ENCODE peak calls at places on chromosomes 5 and 9, in five cellular contexts. Z, K, V, C and W are unnamed samples.

GRCh38 chr5:90201923-90202322 is 207.6 kb downstream of the CETN3 start:
- DNase-seq in K (no peak), Z (peak), V (no peak), C (peak), W (peak)

GRCh38 chr9:121885345-121885901 is 207.7 kb downstream of the TTLL11 start:
- DNase-seq in Z (no peak), K (no peak), V (no peak), C (no peak), W (no peak)

GRCh38 chr5:9046756-9047481 is 499.0 kb downstream of the SEMA5A start:
- DNase-seq in V (no peak), C (peak), Z (peak), K (no peak), W (peak)

GRCh38 chr9:98129451-98129881 is 10.4 kb upstream of the TRIM14 start:
- DNase-seq in K (no peak), Z (no peak), C (no peak), V (no peak), W (no peak)

GRCh38 chr9:71743217-71743705 is 25.1 kb downstream of the CEMIP2 start:
- DNase-seq in C (peak), K (no peak), V (no peak), Z (no peak), W (no peak)

GRCh38 chr9:35835216-35835604 is 6.2 kb downstream of the TMEM8B start:
- DNase-seq in C (no peak), Z (peak), K (no peak), V (no peak), W (no peak)

GRCh38 chr9:126671381-126671831 is 57.7 kb downstream of the LMX1B start:
- DNase-seq in K (no peak), C (no peak), V (no peak), Z (no peak), W (no peak)

GRCh38 chr9:73143606-73144328 is 7.9 kb upstream of the ANXA1 start:
- DNase-seq in V (no peak), Z (peak), C (peak), K (no peak), W (peak)

GRCh38 chr5:181129601-181130000 is 1.4 kb downstream of the OR2V1 start:
- DNase-seq in C (no peak), V (no peak), K (no peak), Z (no peak), W (no peak)

GRCh38 chr9:121294866-121295661 is 27.1 kb downstream of the GSN start:
- DNase-seq in V (peak), C (no peak), Z (no peak), K (peak), W (no peak)

GRCh38 chr9:4555251-4555650 is 65.0 kb downstream of the SLC1A1 start:
- DNase-seq in V (no peak), K (no peak), C (peak), Z (peak), W (no peak)
- H3K27ac ChIP-seq in V (no peak), K (peak), C (peak), Z (no peak), W (no peak)

DNA sequence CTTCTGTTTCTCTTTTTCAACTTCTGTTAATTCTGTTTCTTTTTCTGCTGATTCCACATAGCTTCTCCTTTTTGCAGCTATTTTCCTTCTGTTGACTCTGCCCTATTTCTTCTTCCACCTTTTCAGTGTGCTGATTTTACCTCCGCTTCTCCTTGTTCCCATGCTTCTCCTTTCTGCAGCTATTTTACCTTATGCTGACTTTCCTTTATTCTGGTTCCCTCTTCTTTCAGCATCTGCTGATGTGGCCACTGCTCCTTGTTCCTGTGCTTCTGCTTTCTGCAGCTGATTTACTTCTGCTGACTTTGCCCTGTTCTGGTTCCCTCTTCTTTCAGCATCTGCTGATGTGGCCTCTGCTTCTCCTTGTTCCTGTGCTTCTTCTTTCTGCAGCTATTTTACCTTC is 58.8 kb downstream of the HACD4 start:
- DNase-seq in V (no peak), Z (no peak), K (no peak), C (no peak), W (no peak)
- H3K27ac ChIP-seq in V (no peak), Z (no peak), K (no peak), C (no peak), W (no peak)

GRCh38 chr5:167512111-167512510 is 779.3 kb upstream of the WWC1 start:
- DNase-seq in V (no peak), K (no peak), Z (no peak), C (no peak), W (no peak)

GRCh38 chr5:167514461-167514860 is 777.0 kb upstream of the WWC1 start:
- DNase-seq in C (no peak), K (no peak), Z (no peak), V (no peak), W (no peak)

GRCh38 chr5:167511276-167511675 is 780.2 kb upstream of the WWC1 start:
- DNase-seq in C (no peak), K (no peak), V (no peak), Z (no peak), W (no peak)

DNA sequence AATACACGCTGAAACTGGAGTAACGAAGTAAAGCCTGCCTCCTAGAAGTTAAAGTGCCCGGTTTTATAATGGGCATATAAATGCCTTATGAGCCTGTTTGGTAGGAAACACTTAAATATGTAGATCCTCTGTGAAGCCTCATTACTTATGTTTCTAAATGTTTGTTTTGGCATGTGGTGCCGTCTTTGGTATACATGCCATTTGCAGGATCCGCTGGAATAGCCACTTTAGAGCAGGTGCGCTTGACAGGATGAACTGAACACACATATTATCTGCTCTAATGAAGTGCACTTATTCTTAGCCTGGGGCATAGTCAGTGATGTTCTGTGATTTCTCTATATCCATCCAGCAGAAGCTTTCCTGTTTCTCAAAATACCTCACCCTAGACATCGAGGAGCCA is 778.1 kb upstream of the WWC1 start:
- DNase-seq in C (no peak), V (no peak), Z (no peak), K (no peak), W (no peak)
- H3K27ac ChIP-seq in C (no peak), V (no peak), Z (no peak), K (no peak), W (no peak)

GRCh38 chr5:173816728-173817127 is 71.4 kb upstream of the CPEB4 start:
- DNase-seq in V (no peak), C (no peak), K (no peak), Z (no peak), W (no peak)

GRCh38 chr5:173815571-173815970 is 72.6 kb upstream of the CPEB4 start:
- DNase-seq in Z (no peak), K (no peak), C (no peak), V (no peak), W (no peak)

GRCh38 chr5:173812811-173813550 is 75.2 kb upstream of the CPEB4 start:
- DNase-seq in Z (peak), K (no peak), V (no peak), C (no peak), W (no peak)

GRCh38 chr5:173817561-173817960 is 70.6 kb upstream of the CPEB4 start:
- DNase-seq in K (no peak), Z (no peak), V (no peak), C (no peak), W (no peak)

DNA sequence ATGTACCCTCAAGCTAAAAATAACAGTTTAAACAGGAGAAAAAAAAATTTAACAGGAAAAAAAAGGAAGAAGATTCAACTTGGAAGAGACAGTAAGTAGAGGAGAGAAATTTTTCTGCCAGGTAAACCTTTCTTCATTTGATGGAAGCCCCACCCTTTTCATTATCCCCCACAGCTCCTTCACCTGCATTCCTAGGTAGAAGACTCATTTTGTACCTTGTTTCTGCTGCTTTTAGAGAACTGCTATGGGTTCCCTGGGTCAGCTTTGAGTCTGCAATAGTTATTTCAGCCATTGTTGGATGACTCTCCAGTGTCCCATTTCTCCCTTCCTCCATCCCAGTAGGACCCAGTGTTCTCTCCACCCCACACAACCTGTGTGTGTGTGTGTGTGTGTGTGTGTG is 74.1 kb upstream of the CPEB4 start:
- DNase-seq in C (no peak), K (no peak), Z (no peak), V (no peak), W (no peak)
- H3K27ac ChIP-seq in C (no peak), K (no peak), Z (no peak), V (no peak), W (no peak)

GRCh38 chr5:127810707-127811106 is 107.5 kb downstream of the CCDC192 start:
- DNase-seq in K (no peak), Z (no peak), C (no peak), V (no peak), W (no peak)

GRCh38 chr5:127814225-127814973 is 111.2 kb downstream of the CCDC192 start:
- DNase-seq in V (no peak), K (no peak), C (no peak), Z (no peak), W (no peak)

GRCh38 chr5:127813633-127814171 is 110.5 kb downstream of the CCDC192 start:
- DNase-seq in Z (peak), K (no peak), C (peak), V (no peak), W (peak)

GRCh38 chr5:127810014-127810413 is 106.8 kb downstream of the CCDC192 start:
- DNase-seq in V (no peak), C (no peak), Z (no peak), K (no peak), W (no peak)

GRCh38 chr5:127812570-127812969 is 109.4 kb downstream of the CCDC192 start:
- DNase-seq in K (no peak), V (no peak), Z (no peak), C (peak), W (no peak)
- H3K27ac ChIP-seq in K (no peak), V (no peak), Z (no peak), C (peak), W (no peak)